ENCODE peak calls at places on chromosome X, in six cellular contexts. One of them, this sample, is unnamed.

GRCh38 chrX:46381630-46382029 is 163.6 kb downstream of the ZNF674 start:
- DNase-seq in HepG2: peak; percentile 6
- DNase-seq in GM12878: peak; percentile 4
- DNase-seq in H1: peak; percentile 46
- DNase-seq in SK-N-SH: no peak
- DNase-seq in K562: peak; percentile 5
- DNase-seq in this sample: peak; percentile 47

GRCh38 chrX:24196509-24196908 is 47.0 kb downstream of the ZFX start:
- DNase-seq in HepG2: no peak
- DNase-seq in GM12878: no peak
- DNase-seq in H1: no peak
- DNase-seq in SK-N-SH: no peak
- DNase-seq in K562: no peak
- DNase-seq in this sample: no peak

GRCh38 chrX:4240541-4241194 is 527.2 kb upstream of the PRKX start:
- DNase-seq in HepG2: peak; percentile 3
- DNase-seq in GM12878: no peak
- DNase-seq in H1: no peak
- DNase-seq in SK-N-SH: no peak
- DNase-seq in K562: no peak
- DNase-seq in this sample: peak; percentile 66

GRCh38 chrX:116409224-116409623 is 27.2 kb upstream of the SLC6A14 start:
- DNase-seq in HepG2: no peak
- DNase-seq in GM12878: no peak
- DNase-seq in H1: no peak
- DNase-seq in SK-N-SH: no peak
- DNase-seq in K562: no peak
- DNase-seq in this sample: no peak

GRCh38 chrX:101617211-101618191 is at the start of gene ARMCX6:
- DNase-seq in HepG2: peak; percentile 50
- DNase-seq in GM12878: no peak
- DNase-seq in H1: peak; percentile 65
- DNase-seq in SK-N-SH: peak; percentile 87
- DNase-seq in K562: peak; percentile 68
- DNase-seq in this sample: peak; percentile 29

GRCh38 chrX:123962006-123962485 is 540 bp downstream of the STAG2 start:
- DNase-seq in HepG2: no peak
- DNase-seq in GM12878: no peak
- DNase-seq in H1: no peak
- DNase-seq in SK-N-SH: no peak
- DNase-seq in K562: no peak
- DNase-seq in this sample: peak; percentile 29

GRCh38 chrX:46840946-46841740 is 4.3 kb downstream of the RP2 start:
- DNase-seq in HepG2: no peak
- DNase-seq in GM12878: no peak
- DNase-seq in H1: no peak
- DNase-seq in SK-N-SH: no peak
- DNase-seq in K562: no peak
- DNase-seq in this sample: no peak

GRCh38 chrX:10387011-10387410 is 230.2 kb downstream of the CLCN4 start:
- DNase-seq in HepG2: no peak
- DNase-seq in GM12878: no peak
- DNase-seq in H1: no peak
- DNase-seq in SK-N-SH: no peak
- DNase-seq in K562: no peak
- DNase-seq in this sample: no peak

GRCh38 chrX:109997786-109998452 is 5.0 kb upstream of the TMEM164 start:
- DNase-seq in HepG2: no peak
- DNase-seq in GM12878: no peak
- DNase-seq in H1: no peak
- DNase-seq in SK-N-SH: no peak
- DNase-seq in K562: no peak
- DNase-seq in this sample: no peak

GRCh38 chrX:119181491-119181890 is 53.9 kb upstream of the KIAA1210 start:
- DNase-seq in HepG2: peak; percentile 12
- DNase-seq in GM12878: no peak
- DNase-seq in H1: peak; percentile 47
- DNase-seq in SK-N-SH: no peak
- DNase-seq in K562: no peak
- DNase-seq in this sample: no peak

GRCh38 chrX:2374086-2374485 is 126.7 kb downstream of the DHRSX start:
- DNase-seq in HepG2: no peak
- DNase-seq in GM12878: no peak
- DNase-seq in H1: no peak
- DNase-seq in SK-N-SH: no peak
- DNase-seq in K562: no peak
- DNase-seq in this sample: no peak

GRCh38 chrX:136030357-136031225 is 45.4 kb downstream of the SLC9A6 start:
- DNase-seq in HepG2: no peak
- DNase-seq in GM12878: no peak
- DNase-seq in H1: no peak
- DNase-seq in SK-N-SH: no peak
- DNase-seq in K562: no peak
- DNase-seq in this sample: no peak

GRCh38 chrX:2894885-2895292 is 34.2 kb downstream of the ARSD start:
- DNase-seq in HepG2: peak; percentile 37
- DNase-seq in GM12878: no peak
- DNase-seq in H1: no peak
- DNase-seq in SK-N-SH: peak; percentile 72
- DNase-seq in K562: no peak
- DNase-seq in this sample: peak; percentile 85

GRCh38 chrX:40465735-40466551 is 114.8 kb upstream of the ATP6AP2 start:
- DNase-seq in HepG2: no peak
- DNase-seq in GM12878: no peak
- DNase-seq in H1: no peak
- DNase-seq in SK-N-SH: no peak
- DNase-seq in K562: peak; percentile 25
- DNase-seq in this sample: no peak

GRCh38 chrX:103215768-103216085 is 819 bp downstream of the BEX4 start:
- DNase-seq in HepG2: no peak
- DNase-seq in GM12878: no peak
- DNase-seq in H1: peak; percentile 59
- DNase-seq in SK-N-SH: peak; percentile 80
- DNase-seq in K562: no peak
- DNase-seq in this sample: no peak
- H3K27ac ChIP-seq in HepG2: no peak overlapping the region
- H3K27ac ChIP-seq in GM12878: no peak overlapping the region
- H3K27ac ChIP-seq in H1: peak overlapping the region; percentile 85
- H3K27ac ChIP-seq in SK-N-SH: peak overlapping the region; percentile 81
- H3K27ac ChIP-seq in K562: peak overlapping the region; percentile 81
- H3K27ac ChIP-seq in this sample: no peak overlapping the region

DNA sequence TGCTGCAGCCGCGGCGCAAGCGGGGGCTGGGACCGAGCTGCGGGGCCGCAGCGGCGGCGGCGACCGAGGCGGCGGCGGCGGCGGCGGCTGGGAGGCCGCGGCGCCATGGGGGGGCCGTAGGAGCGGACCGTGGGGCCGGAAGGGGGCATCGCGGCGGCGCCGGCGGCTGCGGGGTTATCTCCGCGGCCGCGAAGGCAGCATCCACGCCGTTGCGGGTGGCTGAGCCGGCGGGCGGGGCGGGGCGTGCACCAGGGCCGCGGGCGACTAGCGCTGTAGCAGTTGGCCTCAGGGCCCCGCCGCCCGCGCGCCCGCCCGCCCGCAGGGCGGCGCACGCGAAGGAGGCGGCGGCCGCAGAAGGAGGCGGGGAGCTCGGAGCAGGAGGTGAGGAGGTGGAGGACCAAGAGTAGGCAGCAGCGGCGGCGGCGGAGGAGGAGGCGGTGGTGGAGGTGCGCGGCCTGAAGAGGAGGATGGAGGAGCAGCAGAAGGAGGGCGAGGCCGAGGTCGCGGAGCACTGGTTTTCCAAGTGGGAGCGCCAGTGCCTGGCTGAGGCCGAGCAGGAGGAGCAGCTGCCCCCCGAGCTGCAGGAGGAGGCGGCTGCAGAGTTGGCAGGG is 126.1 kb upstream of the CXorf66 start:
- DNase-seq in HepG2: no peak
- DNase-seq in GM12878: no peak
- DNase-seq in H1: peak; percentile 57
- DNase-seq in SK-N-SH: peak; percentile 39
- DNase-seq in K562: peak; percentile 38
- DNase-seq in this sample: peak; percentile 3
- H3K4me3 ChIP-seq in HepG2: peak overlapping the region; percentile 23
- H3K4me3 ChIP-seq in GM12878: no peak overlapping the region
- H3K4me3 ChIP-seq in H1: peak overlapping the region; percentile 58
- H3K4me3 ChIP-seq in SK-N-SH: peak overlapping the region; percentile 23
- H3K4me3 ChIP-seq in K562: peak overlapping the region; percentile 35
- H3K4me3 ChIP-seq in this sample: peak overlapping the region; percentile 39

DNA sequence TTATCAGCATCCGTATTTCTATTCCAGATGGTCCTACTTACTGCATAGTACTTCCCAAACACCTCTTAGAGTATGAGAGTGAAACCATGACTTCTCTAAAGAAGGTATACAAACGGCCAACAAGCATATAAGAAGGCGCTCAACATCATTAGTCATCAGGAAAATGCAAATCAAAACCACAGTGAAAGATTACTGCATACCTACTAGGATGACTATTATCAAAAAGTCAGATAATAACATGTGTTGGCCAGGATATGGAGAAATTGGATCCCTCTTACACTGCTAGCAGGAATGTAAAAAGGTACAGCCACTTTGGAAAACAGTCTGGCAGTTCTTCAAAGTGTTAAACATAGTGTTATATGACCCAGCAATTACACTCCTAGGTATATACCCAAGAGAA is 215.3 kb upstream of the CXorf66 start:
- DNase-seq in HepG2: no peak
- DNase-seq in GM12878: no peak
- DNase-seq in H1: no peak
- DNase-seq in SK-N-SH: no peak
- DNase-seq in K562: no peak
- DNase-seq in this sample: no peak
- TF ChIP-seq GABPA in HepG2: no peak
- TF ChIP-seq GABPA in GM12878: no peak
- TF ChIP-seq GABPA in H1: no peak
- TF ChIP-seq GABPA in SK-N-SH: no peak
- TF ChIP-seq GABPA in K562: no peak
- TF ChIP-seq GABPA in this sample: no peak

GRCh38 chrX:150569155-150569477 is 695 bp downstream of the MTM1 start:
- DNase-seq in HepG2: no peak
- DNase-seq in GM12878: no peak
- DNase-seq in H1: no peak
- DNase-seq in SK-N-SH: no peak
- DNase-seq in K562: no peak
- DNase-seq in this sample: peak; percentile 65
- H3K27ac ChIP-seq in HepG2: peak overlapping the region; percentile 89
- H3K27ac ChIP-seq in GM12878: peak overlapping the region; percentile 31
- H3K27ac ChIP-seq in H1: no peak overlapping the region
- H3K27ac ChIP-seq in SK-N-SH: no peak overlapping the region
- H3K27ac ChIP-seq in K562: peak overlapping the region; percentile 68
- H3K27ac ChIP-seq in this sample: peak overlapping the region; percentile 94

GRCh38 chrX:153829549-153829798 is 870 bp downstream of the PDZD4 start:
- DNase-seq in HepG2: no peak
- DNase-seq in GM12878: no peak
- DNase-seq in H1: no peak
- DNase-seq in SK-N-SH: peak; percentile 59
- DNase-seq in K562: no peak
- DNase-seq in this sample: no peak

GRCh38 chrX:153831435-153832150 is 1.2 kb upstream of the PDZD4 start:
- DNase-seq in HepG2: no peak
- DNase-seq in GM12878: no peak
- DNase-seq in H1: no peak
- DNase-seq in SK-N-SH: no peak
- DNase-seq in K562: no peak
- DNase-seq in this sample: no peak

GRCh38 chrX:153828723-153829548 is 1.4 kb downstream of the PDZD4 start:
- DNase-seq in HepG2: peak; percentile 2
- DNase-seq in GM12878: no peak
- DNase-seq in H1: peak; percentile 69
- DNase-seq in SK-N-SH: peak; percentile 61
- DNase-seq in K562: no peak
- DNase-seq in this sample: no peak

GRCh38 chrX:153829799-153830631 is at the start of gene PDZD4:
- DNase-seq in HepG2: no peak
- DNase-seq in GM12878: no peak
- DNase-seq in H1: peak; percentile 67
- DNase-seq in SK-N-SH: peak; percentile 74
- DNase-seq in K562: peak; percentile 78
- DNase-seq in this sample: no peak

GRCh38 chrX:153830632-153831434 is 489 bp upstream of the PDZD4 start:
- DNase-seq in HepG2: no peak
- DNase-seq in GM12878: no peak
- DNase-seq in H1: no peak
- DNase-seq in SK-N-SH: peak; percentile 79
- DNase-seq in K562: no peak
- DNase-seq in this sample: no peak
- H3K4me3 ChIP-seq in HepG2: no peak overlapping the region
- H3K4me3 ChIP-seq in GM12878: no peak overlapping the region
- H3K4me3 ChIP-seq in H1: peak overlapping the region; percentile 78
- H3K4me3 ChIP-seq in SK-N-SH: no peak overlapping the region
- H3K4me3 ChIP-seq in K562: no peak overlapping the region
- H3K4me3 ChIP-seq in this sample: no peak overlapping the region

DNA sequence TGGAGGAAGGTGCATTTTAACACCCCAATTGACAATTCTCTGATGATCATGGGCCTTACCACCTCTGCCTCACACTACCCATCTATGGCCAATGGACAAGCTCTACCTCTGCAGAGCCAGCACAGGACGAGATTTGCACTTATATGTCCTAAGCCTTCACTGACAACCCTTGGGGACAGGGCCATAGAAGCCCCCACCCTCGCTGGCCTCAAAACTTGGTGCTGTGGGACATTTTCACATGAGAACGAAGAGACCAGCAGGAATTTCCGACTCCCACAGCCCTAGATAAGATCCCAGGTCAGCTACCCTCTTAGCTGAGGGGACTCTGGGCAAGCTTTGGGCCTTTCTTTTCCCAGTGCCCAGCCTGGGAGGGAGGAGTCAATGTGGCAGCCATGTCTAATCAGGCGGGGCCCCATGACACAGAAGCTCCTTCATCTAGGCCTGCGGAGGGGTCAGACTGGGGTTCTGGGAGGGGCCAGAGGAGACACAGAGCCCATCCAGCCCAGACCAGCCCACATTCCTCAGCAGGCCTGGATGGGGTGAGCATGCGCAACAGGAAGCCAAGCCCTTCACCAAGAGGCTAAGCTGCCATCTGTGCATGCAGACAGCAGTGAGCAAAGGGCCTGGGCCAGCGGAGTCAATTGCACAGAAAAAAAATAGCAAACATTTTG is 12.1 kb downstream of the PJA1 start:
- DNase-seq in HepG2: peak; percentile 34
- DNase-seq in GM12878: no peak
- DNase-seq in H1: no peak
- DNase-seq in SK-N-SH: peak; percentile 15
- DNase-seq in K562: no peak
- DNase-seq in this sample: no peak
- TF ChIP-seq GABPA in HepG2: no peak
- TF ChIP-seq GABPA in GM12878: no peak
- TF ChIP-seq GABPA in H1: no peak
- TF ChIP-seq GABPA in SK-N-SH: no peak
- TF ChIP-seq GABPA in K562: no peak
- TF ChIP-seq GABPA in this sample: no peak

GRCh38 chrX:107741318-107741813 is 34.2 kb downstream of the TSC22D3 start:
- DNase-seq in HepG2: no peak
- DNase-seq in GM12878: no peak
- DNase-seq in H1: no peak
- DNase-seq in SK-N-SH: no peak
- DNase-seq in K562: no peak
- DNase-seq in this sample: no peak
- H3K27ac ChIP-seq in HepG2: no peak overlapping the region
- H3K27ac ChIP-seq in GM12878: no peak overlapping the region
- H3K27ac ChIP-seq in H1: no peak overlapping the region
- H3K27ac ChIP-seq in SK-N-SH: no peak overlapping the region
- H3K27ac ChIP-seq in K562: no peak overlapping the region
- H3K27ac ChIP-seq in this sample: no peak overlapping the region

This sample was measured in HL-60.